ENCODE peak calls at places on chromosomes 2 and 18, in seven cellular contexts. One of them, this sample, is unnamed.

GRCh38 chr2:30470426-30470825 is 23.4 kb downstream of the LCLAT1 start:
- DNase-seq in GM19239: no peak
- DNase-seq in Daoy: no peak
- DNase-seq in hypothalamus: no peak
- DNase-seq in CD4-positive, alpha-beta memory T cell: no peak
- DNase-seq in ELF-1: no peak
- DNase-seq in OCI-M1: no peak
- DNase-seq in this sample: no peak

GRCh38 chr18:50144535-50144934 is 50.4 kb downstream of the MYO5B start:
- DNase-seq in GM19239: no peak
- DNase-seq in Daoy: no peak
- DNase-seq in hypothalamus: no peak
- DNase-seq in CD4-positive, alpha-beta memory T cell: no peak
- DNase-seq in ELF-1: no peak
- DNase-seq in OCI-M1: no peak
- DNase-seq in this sample: no peak

GRCh38 chr2:170563401-170563800 is 151.7 kb upstream of the SP5 start:
- DNase-seq in GM19239: no peak
- DNase-seq in Daoy: no peak
- DNase-seq in hypothalamus: no peak
- DNase-seq in CD4-positive, alpha-beta memory T cell: no peak
- DNase-seq in ELF-1: no peak
- DNase-seq in OCI-M1: no peak
- DNase-seq in this sample: no peak

GRCh38 chr2:146850746-146851145 is 994.1 kb upstream of the ACVR2A start:
- DNase-seq in GM19239: no peak
- DNase-seq in Daoy: no peak
- DNase-seq in hypothalamus: no peak
- DNase-seq in CD4-positive, alpha-beta memory T cell: no peak
- DNase-seq in ELF-1: no peak
- DNase-seq in OCI-M1: no peak
- DNase-seq in this sample: no peak

GRCh38 chr2:227717687-227718567 is at the start of gene SLC19A3:
- DNase-seq in GM19239: no peak
- DNase-seq in Daoy: peak; percentile 84
- DNase-seq in hypothalamus: peak; percentile 59
- DNase-seq in CD4-positive, alpha-beta memory T cell: no peak
- DNase-seq in ELF-1: peak; percentile 93
- DNase-seq in OCI-M1: no peak
- DNase-seq in this sample: no peak

GRCh38 chr2:238493880-238494572 is 67.3 kb downstream of the ASB1 start:
- DNase-seq in GM19239: no peak
- DNase-seq in Daoy: no peak
- DNase-seq in hypothalamus: no peak
- DNase-seq in CD4-positive, alpha-beta memory T cell: peak; percentile 5
- DNase-seq in ELF-1: no peak
- DNase-seq in OCI-M1: no peak
- DNase-seq in this sample: no peak

GRCh38 chr2:182649316-182649715 is 66.7 kb upstream of the DNAJC10 start:
- DNase-seq in GM19239: no peak
- DNase-seq in Daoy: peak; percentile 9
- DNase-seq in hypothalamus: no peak
- DNase-seq in CD4-positive, alpha-beta memory T cell: no peak
- DNase-seq in ELF-1: peak; percentile 52
- DNase-seq in OCI-M1: peak; percentile 63
- DNase-seq in this sample: peak; percentile 48

GRCh38 chr2:183034806-183035205 is 3.5 kb downstream of the NCKAP1 start:
- DNase-seq in GM19239: no peak
- DNase-seq in Daoy: peak; percentile 17
- DNase-seq in hypothalamus: no peak
- DNase-seq in CD4-positive, alpha-beta memory T cell: no peak
- DNase-seq in ELF-1: no peak
- DNase-seq in OCI-M1: no peak
- DNase-seq in this sample: no peak

GRCh38 chr2:237414056-237414661 is at the start of gene COL6A3:
- DNase-seq in GM19239: no peak
- DNase-seq in Daoy: peak; percentile 90
- DNase-seq in hypothalamus: no peak
- DNase-seq in CD4-positive, alpha-beta memory T cell: no peak
- DNase-seq in ELF-1: no peak
- DNase-seq in OCI-M1: no peak
- DNase-seq in this sample: no peak

GRCh38 chr2:174841931-174842330 is 77.7 kb upstream of the CHRNA1 start:
- DNase-seq in GM19239: no peak
- DNase-seq in Daoy: no peak
- DNase-seq in hypothalamus: no peak
- DNase-seq in CD4-positive, alpha-beta memory T cell: no peak
- DNase-seq in ELF-1: no peak
- DNase-seq in OCI-M1: no peak
- DNase-seq in this sample: no peak

GRCh38 chr2:32058130-32058529 is 5.2 kb upstream of the SPAST start:
- DNase-seq in GM19239: no peak
- DNase-seq in Daoy: peak; percentile 19
- DNase-seq in hypothalamus: no peak
- DNase-seq in CD4-positive, alpha-beta memory T cell: no peak
- DNase-seq in ELF-1: no peak
- DNase-seq in OCI-M1: peak; percentile 16
- DNase-seq in this sample: no peak

GRCh38 chr2:9991221-9991620 is 39.7 kb downstream of the GRHL1 start:
- DNase-seq in GM19239: no peak
- DNase-seq in Daoy: peak; percentile 30
- DNase-seq in hypothalamus: no peak
- DNase-seq in CD4-positive, alpha-beta memory T cell: no peak
- DNase-seq in ELF-1: no peak
- DNase-seq in OCI-M1: no peak
- DNase-seq in this sample: no peak

GRCh38 chr2:53987336-53987921 is 16.6 kb upstream of the PSME4 start:
- DNase-seq in GM19239: no peak
- DNase-seq in Daoy: peak; percentile 14
- DNase-seq in hypothalamus: no peak
- DNase-seq in CD4-positive, alpha-beta memory T cell: no peak
- DNase-seq in ELF-1: no peak
- DNase-seq in OCI-M1: peak; percentile 33
- DNase-seq in this sample: peak; percentile 76

GRCh38 chr2:197604117-197604516 is 71.3 kb downstream of the RFTN2 start:
- DNase-seq in GM19239: no peak
- DNase-seq in Daoy: no peak
- DNase-seq in hypothalamus: no peak
- DNase-seq in CD4-positive, alpha-beta memory T cell: no peak
- DNase-seq in ELF-1: no peak
- DNase-seq in OCI-M1: no peak
- DNase-seq in this sample: no peak

GRCh38 chr18:42281124-42281523 is 326.1 kb downstream of the PIK3C3 start:
- DNase-seq in GM19239: no peak
- DNase-seq in Daoy: no peak
- DNase-seq in hypothalamus: no peak
- DNase-seq in CD4-positive, alpha-beta memory T cell: no peak
- DNase-seq in ELF-1: no peak
- DNase-seq in OCI-M1: peak; percentile 21
- DNase-seq in this sample: no peak

GRCh38 chr2:190267302-190267701 is 52.3 kb downstream of the HIBCH start:
- DNase-seq in GM19239: no peak
- DNase-seq in Daoy: peak; percentile 65
- DNase-seq in hypothalamus: no peak
- DNase-seq in CD4-positive, alpha-beta memory T cell: no peak
- DNase-seq in ELF-1: no peak
- DNase-seq in OCI-M1: no peak
- DNase-seq in this sample: no peak

GRCh38 chr18:79949571-79950439 is 1.6 kb downstream of the SLC66A2 start:
- DNase-seq in GM19239: no peak
- DNase-seq in Daoy: no peak
- DNase-seq in hypothalamus: no peak
- DNase-seq in CD4-positive, alpha-beta memory T cell: no peak
- DNase-seq in ELF-1: no peak
- DNase-seq in OCI-M1: peak; percentile 86
- DNase-seq in this sample: peak; percentile 47

GRCh38 chr2:216560695-216561370 is 62.2 kb downstream of the RPL37A start:
- DNase-seq in GM19239: no peak
- DNase-seq in Daoy: no peak
- DNase-seq in hypothalamus: no peak
- DNase-seq in CD4-positive, alpha-beta memory T cell: no peak
- DNase-seq in ELF-1: no peak
- DNase-seq in OCI-M1: no peak
- DNase-seq in this sample: no peak

GRCh38 chr2:46377287-46377605 is 80.0 kb downstream of the EPAS1 start:
- DNase-seq in GM19239: no peak
- DNase-seq in Daoy: peak; percentile 11
- DNase-seq in hypothalamus: no peak
- DNase-seq in CD4-positive, alpha-beta memory T cell: no peak
- DNase-seq in ELF-1: no peak
- DNase-seq in OCI-M1: no peak
- DNase-seq in this sample: no peak

GRCh38 chr2:189379731-189380261 is 61.5 kb upstream of the WDR75 start:
- DNase-seq in GM19239: no peak
- DNase-seq in Daoy: no peak
- DNase-seq in hypothalamus: no peak
- DNase-seq in CD4-positive, alpha-beta memory T cell: no peak
- DNase-seq in ELF-1: no peak
- DNase-seq in OCI-M1: no peak
- DNase-seq in this sample: no peak

GRCh38 chr2:43792653-43793052 is 18.8 kb downstream of the DYNC2LI1 start:
- DNase-seq in GM19239: no peak
- DNase-seq in Daoy: no peak
- DNase-seq in hypothalamus: no peak
- DNase-seq in CD4-positive, alpha-beta memory T cell: no peak
- DNase-seq in ELF-1: no peak
- DNase-seq in OCI-M1: no peak
- DNase-seq in this sample: no peak

GRCh38 chr2:72012886-72013574 is 134.6 kb downstream of the CYP26B1 start:
- DNase-seq in GM19239: no peak
- DNase-seq in Daoy: no peak
- DNase-seq in hypothalamus: no peak
- DNase-seq in CD4-positive, alpha-beta memory T cell: no peak
- DNase-seq in ELF-1: peak; percentile 67
- DNase-seq in OCI-M1: no peak
- DNase-seq in this sample: no peak

GRCh38 chr2:115161531-115162453 is 719.4 kb downstream of the DPP10 start:
- DNase-seq in GM19239: no peak
- DNase-seq in Daoy: no peak
- DNase-seq in hypothalamus: no peak
- DNase-seq in CD4-positive, alpha-beta memory T cell: no peak
- DNase-seq in ELF-1: peak; percentile 67
- DNase-seq in OCI-M1: peak; percentile 63
- DNase-seq in this sample: no peak

GRCh38 chr2:240956935-240957655 is 41.3 kb upstream of the SNED1 start:
- DNase-seq in GM19239: no peak
- DNase-seq in Daoy: no peak
- DNase-seq in hypothalamus: no peak
- DNase-seq in CD4-positive, alpha-beta memory T cell: no peak
- DNase-seq in ELF-1: no peak
- DNase-seq in OCI-M1: no peak
- DNase-seq in this sample: no peak

This sample was measured in RPMI8226.